ENCODE peak calls at places on chromosomes 16 and 17, in nine cellular contexts. One of them, this sample, is unnamed.
A peak's percentile ranks its signal among the peaks of the same experiment; 100 is the strongest.

GRCh38 chr16:83458612-83459011 is 349.2 kb upstream of the HSBP1 start:
- DNase-seq in transverse colon: no peak
- DNase-seq in adrenal gland: no peak
- DNase-seq in mesendoderm: no peak
- DNase-seq in lower lobe of right lung: no peak
- DNase-seq in neuronal stem cell: no peak
- DNase-seq in PC-9: no peak
- DNase-seq in IMR-90: peak; percentile 80
- DNase-seq in left lung: no peak
- DNase-seq in this sample: no peak

GRCh38 chr17:41917192-41917591 is 1.6 kb downstream of the ACLY start:
- DNase-seq in mesendoderm: no peak
- DNase-seq in neuronal stem cell: no peak
- DNase-seq in transverse colon: no peak
- DNase-seq in lower lobe of right lung: no peak
- DNase-seq in left lung: no peak
- DNase-seq in IMR-90: peak; percentile 59
- DNase-seq in PC-9: no peak
- DNase-seq in adrenal gland: no peak
- DNase-seq in this sample: no peak

GRCh38 chr17:14437176-14437575 is 136.3 kb downstream of the HS3ST3B1 start:
- DNase-seq in IMR-90: no peak
- DNase-seq in left lung: no peak
- DNase-seq in transverse colon: no peak
- DNase-seq in PC-9: no peak
- DNase-seq in adrenal gland: no peak
- DNase-seq in mesendoderm: no peak
- DNase-seq in lower lobe of right lung: no peak
- DNase-seq in neuronal stem cell: no peak
- DNase-seq in this sample: no peak

GRCh38 chr17:31541559-31541958 is 150.1 kb downstream of the RAB11FIP4 start:
- DNase-seq in PC-9: no peak
- DNase-seq in adrenal gland: peak; percentile 27
- DNase-seq in left lung: no peak
- DNase-seq in mesendoderm: peak; percentile 35
- DNase-seq in transverse colon: no peak
- DNase-seq in IMR-90: no peak
- DNase-seq in neuronal stem cell: no peak
- DNase-seq in lower lobe of right lung: no peak
- DNase-seq in this sample: no peak

GRCh38 chr17:77832180-77832560 is 126.3 kb upstream of the TNRC6C start:
- DNase-seq in transverse colon: no peak
- DNase-seq in IMR-90: no peak
- DNase-seq in lower lobe of right lung: peak; percentile 10
- DNase-seq in adrenal gland: no peak
- DNase-seq in neuronal stem cell: no peak
- DNase-seq in left lung: no peak
- DNase-seq in PC-9: no peak
- DNase-seq in mesendoderm: no peak
- DNase-seq in this sample: no peak

GRCh38 chr17:82439829-82440365 is 10.7 kb downstream of the CYBC1 start:
- DNase-seq in neuronal stem cell: no peak
- DNase-seq in IMR-90: no peak
- DNase-seq in left lung: no peak
- DNase-seq in adrenal gland: no peak
- DNase-seq in mesendoderm: no peak
- DNase-seq in PC-9: no peak
- DNase-seq in lower lobe of right lung: no peak
- DNase-seq in transverse colon: no peak
- DNase-seq in this sample: no peak

GRCh38 chr16:1817716-1818115 is 8.9 kb downstream of the HAGH start:
- DNase-seq in transverse colon: no peak
- DNase-seq in PC-9: no peak
- DNase-seq in mesendoderm: no peak
- DNase-seq in left lung: no peak
- DNase-seq in neuronal stem cell: no peak
- DNase-seq in IMR-90: no peak
- DNase-seq in adrenal gland: peak; percentile 25
- DNase-seq in lower lobe of right lung: no peak
- DNase-seq in this sample: no peak

GRCh38 chr16:12449795-12450194 is 353.9 kb downstream of the CPPED1 start:
- DNase-seq in IMR-90: peak; percentile 24
- DNase-seq in lower lobe of right lung: no peak
- DNase-seq in adrenal gland: no peak
- DNase-seq in mesendoderm: no peak
- DNase-seq in neuronal stem cell: no peak
- DNase-seq in PC-9: no peak
- DNase-seq in left lung: no peak
- DNase-seq in transverse colon: no peak
- DNase-seq in this sample: no peak

GRCh38 chr17:49696233-49696761 is 11.5 kb downstream of the SLC35B1 start:
- DNase-seq in left lung: no peak
- DNase-seq in mesendoderm: no peak
- DNase-seq in transverse colon: no peak
- DNase-seq in PC-9: no peak
- DNase-seq in IMR-90: peak; percentile 17
- DNase-seq in lower lobe of right lung: no peak
- DNase-seq in neuronal stem cell: no peak
- DNase-seq in adrenal gland: no peak
- DNase-seq in this sample: peak; percentile 22

GRCh38 chr17:34443832-34444469 is 80.9 kb upstream of the CCL1 start:
- DNase-seq in IMR-90: no peak
- DNase-seq in transverse colon: no peak
- DNase-seq in neuronal stem cell: peak; percentile 33
- DNase-seq in PC-9: peak; percentile 16
- DNase-seq in lower lobe of right lung: no peak
- DNase-seq in adrenal gland: peak; percentile 8
- DNase-seq in mesendoderm: peak; percentile 57
- DNase-seq in left lung: no peak
- DNase-seq in this sample: no peak

GRCh38 chr17:76684756-76685155 is 26.0 kb downstream of the MXRA7 start:
- DNase-seq in adrenal gland: no peak
- DNase-seq in neuronal stem cell: no peak
- DNase-seq in IMR-90: no peak
- DNase-seq in transverse colon: no peak
- DNase-seq in lower lobe of right lung: no peak
- DNase-seq in left lung: no peak
- DNase-seq in PC-9: no peak
- DNase-seq in mesendoderm: no peak
- DNase-seq in this sample: no peak

GRCh38 chr17:71631483-71631882 is 489.3 kb upstream of the SOX9 start:
- DNase-seq in IMR-90: peak; percentile 37
- DNase-seq in adrenal gland: no peak
- DNase-seq in lower lobe of right lung: no peak
- DNase-seq in mesendoderm: no peak
- DNase-seq in neuronal stem cell: no peak
- DNase-seq in left lung: no peak
- DNase-seq in transverse colon: no peak
- DNase-seq in PC-9: no peak
- DNase-seq in this sample: no peak

GRCh38 chr17:32289454-32289853 is 23.8 kb downstream of the RHBDL3 start:
- DNase-seq in lower lobe of right lung: no peak
- DNase-seq in left lung: no peak
- DNase-seq in PC-9: no peak
- DNase-seq in adrenal gland: no peak
- DNase-seq in transverse colon: no peak
- DNase-seq in neuronal stem cell: no peak
- DNase-seq in mesendoderm: peak; percentile 72
- DNase-seq in IMR-90: no peak
- DNase-seq in this sample: no peak

GRCh38 chr16:11032922-11033291 is 88.5 kb downstream of the CLEC16A start:
- DNase-seq in left lung: no peak
- DNase-seq in neuronal stem cell: peak; percentile 23
- DNase-seq in mesendoderm: peak; percentile 99
- DNase-seq in lower lobe of right lung: no peak
- DNase-seq in transverse colon: peak; percentile 26
- DNase-seq in adrenal gland: peak; percentile 42
- DNase-seq in IMR-90: peak; percentile 80
- DNase-seq in PC-9: no peak
- DNase-seq in this sample: no peak

GRCh38 chr16:85856054-85856453 is 42.9 kb upstream of the IRF8 start:
- DNase-seq in left lung: no peak
- DNase-seq in adrenal gland: no peak
- DNase-seq in transverse colon: no peak
- DNase-seq in lower lobe of right lung: no peak
- DNase-seq in mesendoderm: no peak
- DNase-seq in IMR-90: no peak
- DNase-seq in neuronal stem cell: no peak
- DNase-seq in PC-9: no peak
- DNase-seq in this sample: no peak
- H3K4me1 ChIP-seq in left lung: no peaks in the 10 kb centered on the region
- H3K4me1 ChIP-seq in adrenal gland: no peaks in the 10 kb centered on the region
- H3K4me1 ChIP-seq in transverse colon: no peaks in the 10 kb centered on the region
- H3K4me1 ChIP-seq in lower lobe of right lung: no peaks in the 10 kb centered on the region
- H3K4me1 ChIP-seq in mesendoderm: no peaks in the 10 kb centered on the region
- H3K4me1 ChIP-seq in IMR-90: no peaks in the 10 kb centered on the region
- H3K4me1 ChIP-seq in neuronal stem cell: peaks cover 6% of the 10 kb centered on the region
- H3K4me1 ChIP-seq in PC-9: no peaks in the 10 kb centered on the region
- H3K4me1 ChIP-seq in this sample: no peaks in the 10 kb centered on the region

GRCh38 chr16:88938119-88938932 is 38.7 kb downstream of the CBFA2T3 start:
- DNase-seq in transverse colon: no peak
- DNase-seq in IMR-90: no peak
- DNase-seq in left lung: no peak
- DNase-seq in mesendoderm: no peak
- DNase-seq in lower lobe of right lung: no peak
- DNase-seq in PC-9: peak; percentile 62
- DNase-seq in adrenal gland: no peak
- DNase-seq in neuronal stem cell: no peak
- DNase-seq in this sample: no peak

GRCh38 chr16:88938933-88939813 is 37.8 kb downstream of the CBFA2T3 start:
- DNase-seq in IMR-90: no peak
- DNase-seq in transverse colon: no peak
- DNase-seq in mesendoderm: no peak
- DNase-seq in adrenal gland: no peak
- DNase-seq in PC-9: no peak
- DNase-seq in left lung: no peak
- DNase-seq in neuronal stem cell: no peak
- DNase-seq in lower lobe of right lung: no peak
- DNase-seq in this sample: no peak

GRCh38 chr16:88941051-88941932 is 35.7 kb downstream of the CBFA2T3 start:
- DNase-seq in lower lobe of right lung: no peak
- DNase-seq in adrenal gland: no peak
- DNase-seq in transverse colon: peak; percentile 47
- DNase-seq in IMR-90: no peak
- DNase-seq in neuronal stem cell: no peak
- DNase-seq in PC-9: peak; percentile 34
- DNase-seq in mesendoderm: no peak
- DNase-seq in left lung: no peak
- DNase-seq in this sample: no peak

GRCh38 chr16:88940196-88941050 is 36.6 kb downstream of the CBFA2T3 start:
- DNase-seq in mesendoderm: no peak
- DNase-seq in lower lobe of right lung: no peak
- DNase-seq in PC-9: no peak
- DNase-seq in left lung: no peak
- DNase-seq in adrenal gland: no peak
- DNase-seq in IMR-90: no peak
- DNase-seq in transverse colon: no peak
- DNase-seq in neuronal stem cell: no peak
- DNase-seq in this sample: no peak

GRCh38 chr16:88939814-88940195 is 37.2 kb downstream of the CBFA2T3 start:
- DNase-seq in neuronal stem cell: no peak
- DNase-seq in transverse colon: no peak
- DNase-seq in left lung: no peak
- DNase-seq in IMR-90: no peak
- DNase-seq in PC-9: no peak
- DNase-seq in adrenal gland: no peak
- DNase-seq in mesendoderm: no peak
- DNase-seq in lower lobe of right lung: peak; percentile 74
- DNase-seq in this sample: no peak
- H3K4me3 ChIP-seq in neuronal stem cell: no peak overlapping the region
- H3K4me3 ChIP-seq in transverse colon: peak overlapping the region; percentile 59
- H3K4me3 ChIP-seq in left lung: peak overlapping the region; percentile 51
- H3K4me3 ChIP-seq in IMR-90: no peak overlapping the region
- H3K4me3 ChIP-seq in PC-9: no peak overlapping the region
- H3K4me3 ChIP-seq in adrenal gland: peak overlapping the region; percentile 66
- H3K4me3 ChIP-seq in mesendoderm: no peak overlapping the region
- H3K4me3 ChIP-seq in lower lobe of right lung: peak overlapping the region; percentile 70
- H3K4me3 ChIP-seq in this sample: peak overlapping the region; percentile 17

GRCh38 chr16:8890549-8890921 is 8.4 kb downstream of the LITAFD start:
- DNase-seq in mesendoderm: no peak
- DNase-seq in PC-9: no peak
- DNase-seq in lower lobe of right lung: peak; percentile 3
- DNase-seq in left lung: no peak
- DNase-seq in IMR-90: no peak
- DNase-seq in adrenal gland: no peak
- DNase-seq in transverse colon: no peak
- DNase-seq in neuronal stem cell: no peak
- DNase-seq in this sample: no peak
- H3K27ac ChIP-seq in mesendoderm: no peak overlapping the region
- H3K27ac ChIP-seq in PC-9: no peak overlapping the region
- H3K27ac ChIP-seq in lower lobe of right lung: no peak overlapping the region
- H3K27ac ChIP-seq in left lung: no peak overlapping the region
- H3K27ac ChIP-seq in IMR-90: no peak overlapping the region
- H3K27ac ChIP-seq in adrenal gland: no peak overlapping the region
- H3K27ac ChIP-seq in transverse colon: no peak overlapping the region
- H3K27ac ChIP-seq in neuronal stem cell: no peak overlapping the region
- H3K27ac ChIP-seq in this sample: no peak overlapping the region

DNA sequence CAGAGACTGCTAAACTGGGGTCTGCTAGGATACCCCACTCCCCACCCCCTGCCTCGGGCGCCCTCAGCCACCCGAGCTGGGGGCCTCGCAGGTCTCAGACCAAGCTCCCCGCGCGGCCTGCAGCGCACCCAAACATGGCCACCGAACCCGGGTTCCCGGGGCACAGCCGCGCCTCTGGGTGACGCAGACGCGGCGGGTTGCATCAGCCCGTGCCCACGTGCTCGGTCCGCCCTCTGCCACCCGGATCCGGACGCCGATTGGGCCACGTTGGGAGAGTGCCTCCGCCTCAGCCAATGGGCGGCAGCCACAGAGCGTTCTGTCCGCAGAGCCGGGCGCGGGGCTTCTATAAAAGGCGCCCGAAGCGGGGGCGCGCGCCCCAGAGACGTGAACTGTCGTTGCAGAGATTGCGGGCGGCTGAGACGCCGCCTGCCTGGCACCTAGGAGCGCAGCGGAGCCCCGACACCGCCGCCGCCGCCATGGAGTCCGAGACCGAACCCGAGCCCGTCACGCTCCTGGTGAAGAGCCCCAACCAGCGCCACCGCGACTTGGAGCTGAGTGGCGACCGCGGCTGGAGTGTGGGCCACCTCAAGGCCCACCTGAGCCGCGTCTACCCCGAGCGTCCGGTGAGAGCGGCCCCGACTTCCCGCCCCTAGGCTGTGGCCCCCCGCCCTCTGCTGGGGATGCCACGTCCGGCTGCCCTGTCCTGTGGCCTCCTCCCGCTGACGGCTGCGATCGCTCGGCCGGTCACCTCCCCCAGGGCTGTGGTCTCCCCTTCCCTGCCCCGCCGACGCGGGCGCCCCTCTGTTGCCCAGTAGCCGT is at the start of gene HERPUD1:
- DNase-seq in IMR-90: peak; percentile 97
- DNase-seq in adrenal gland: peak; percentile 99
- DNase-seq in transverse colon: peak; percentile 99
- DNase-seq in left lung: peak; percentile 99
- DNase-seq in mesendoderm: peak; percentile 98
- DNase-seq in neuronal stem cell: peak; percentile 94
- DNase-seq in lower lobe of right lung: peak; percentile 99
- DNase-seq in PC-9: peak; percentile 97
- DNase-seq in this sample: peak; percentile 98
- H3K4me1 ChIP-seq in IMR-90: peaks cover 8% of the 10 kb centered on the region
- H3K4me1 ChIP-seq in adrenal gland: peaks cover 18% of the 10 kb centered on the region
- H3K4me1 ChIP-seq in transverse colon: peaks cover 31% of the 10 kb centered on the region
- H3K4me1 ChIP-seq in left lung: peaks cover 16% of the 10 kb centered on the region
- H3K4me1 ChIP-seq in mesendoderm: peaks cover 4% of the 10 kb centered on the region
- H3K4me1 ChIP-seq in neuronal stem cell: peaks cover 15% of the 10 kb centered on the region
- H3K4me1 ChIP-seq in lower lobe of right lung: peaks cover 51% of the 10 kb centered on the region
- H3K4me1 ChIP-seq in PC-9: peaks cover 25% of the 10 kb centered on the region
- H3K4me1 ChIP-seq in this sample: peaks cover 23% of the 10 kb centered on the region

GRCh38 chr16:53433509-53433908 is 762 bp upstream of the RBL2 start:
- DNase-seq in lower lobe of right lung: no peak
- DNase-seq in PC-9: peak; percentile 61
- DNase-seq in adrenal gland: no peak
- DNase-seq in mesendoderm: peak; percentile 73
- DNase-seq in transverse colon: no peak
- DNase-seq in IMR-90: no peak
- DNase-seq in neuronal stem cell: no peak
- DNase-seq in left lung: peak; percentile 42
- DNase-seq in this sample: no peak
- H3K4me3 ChIP-seq in lower lobe of right lung: peak overlapping the region; percentile 98
- H3K4me3 ChIP-seq in PC-9: peak overlapping the region; percentile 96
- H3K4me3 ChIP-seq in adrenal gland: peak overlapping the region; percentile 94
- H3K4me3 ChIP-seq in mesendoderm: no peak overlapping the region
- H3K4me3 ChIP-seq in transverse colon: no peak overlapping the region
- H3K4me3 ChIP-seq in IMR-90: no peak overlapping the region
- H3K4me3 ChIP-seq in neuronal stem cell: no peak overlapping the region
- H3K4me3 ChIP-seq in left lung: peak overlapping the region; percentile 95
- H3K4me3 ChIP-seq in this sample: no peak overlapping the region